ENCODE peak calls at places on chromosomes 2 and 18, in ten cellular contexts. One of them, this sample, is unnamed. For H3K4me1, the result is how much of the 10 kb centered on the place peaks cover.

GRCh38 chr2:196954001-196954400 is 27.5 kb upstream of the PGAP1 start:
- DNase-seq in HCT116: no peak
- DNase-seq in NT2/D1: no peak
- DNase-seq in naive thymus-derived CD4-positive, alpha-beta T cell: no peak
- DNase-seq in left ventricle myocardium inferior: no peak
- DNase-seq in astrocyte: no peak
- DNase-seq in endothelial cell of umbilical vein: no peak
- DNase-seq in HAP-1: peak
- DNase-seq in sigmoid colon: no peak
- DNase-seq in CD4-positive, alpha-beta memory T cell: no peak
- DNase-seq in this sample: no peak

GRCh38 chr18:44740000-44740399 is 59.3 kb downstream of the SETBP1 start:
- DNase-seq in HCT116: no peak
- DNase-seq in NT2/D1: no peak
- DNase-seq in naive thymus-derived CD4-positive, alpha-beta T cell: no peak
- DNase-seq in left ventricle myocardium inferior: no peak
- DNase-seq in astrocyte: no peak
- DNase-seq in endothelial cell of umbilical vein: no peak
- DNase-seq in HAP-1: no peak
- DNase-seq in sigmoid colon: no peak
- DNase-seq in CD4-positive, alpha-beta memory T cell: no peak
- DNase-seq in this sample: no peak

GRCh38 chr2:169162613-169163012 is 93.2 kb downstream of the DHRS9 start:
- DNase-seq in HCT116: no peak
- DNase-seq in NT2/D1: no peak
- DNase-seq in naive thymus-derived CD4-positive, alpha-beta T cell: no peak
- DNase-seq in left ventricle myocardium inferior: no peak
- DNase-seq in astrocyte: no peak
- DNase-seq in endothelial cell of umbilical vein: no peak
- DNase-seq in HAP-1: no peak
- DNase-seq in sigmoid colon: no peak
- DNase-seq in CD4-positive, alpha-beta memory T cell: no peak
- DNase-seq in this sample: no peak

GRCh38 chr2:236967499-236967783 is 118.2 kb upstream of the COPS8 start:
- DNase-seq in HCT116: no peak
- DNase-seq in NT2/D1: no peak
- DNase-seq in naive thymus-derived CD4-positive, alpha-beta T cell: no peak
- DNase-seq in left ventricle myocardium inferior: no peak
- DNase-seq in astrocyte: no peak
- DNase-seq in endothelial cell of umbilical vein: no peak
- DNase-seq in HAP-1: no peak
- DNase-seq in sigmoid colon: no peak
- DNase-seq in CD4-positive, alpha-beta memory T cell: no peak
- DNase-seq in this sample: no peak

GRCh38 chr18:9711361-9712129 is 3.4 kb downstream of the RAB31 start:
- DNase-seq in HCT116: no peak
- DNase-seq in NT2/D1: no peak
- DNase-seq in naive thymus-derived CD4-positive, alpha-beta T cell: no peak
- DNase-seq in left ventricle myocardium inferior: no peak
- DNase-seq in astrocyte: no peak
- DNase-seq in endothelial cell of umbilical vein: no peak
- DNase-seq in HAP-1: no peak
- DNase-seq in sigmoid colon: peak
- DNase-seq in CD4-positive, alpha-beta memory T cell: no peak
- DNase-seq in this sample: no peak

GRCh38 chr2:221197223-221197622 is 374.9 kb downstream of the EPHA4 start:
- DNase-seq in HCT116: no peak
- DNase-seq in NT2/D1: no peak
- DNase-seq in naive thymus-derived CD4-positive, alpha-beta T cell: no peak
- DNase-seq in left ventricle myocardium inferior: no peak
- DNase-seq in astrocyte: no peak
- DNase-seq in endothelial cell of umbilical vein: no peak
- DNase-seq in HAP-1: no peak
- DNase-seq in sigmoid colon: no peak
- DNase-seq in CD4-positive, alpha-beta memory T cell: no peak
- DNase-seq in this sample: no peak

GRCh38 chr2:58515827-58516574 is 274.9 kb upstream of the FANCL start:
- DNase-seq in HCT116: no peak
- DNase-seq in NT2/D1: no peak
- DNase-seq in naive thymus-derived CD4-positive, alpha-beta T cell: no peak
- DNase-seq in left ventricle myocardium inferior: no peak
- DNase-seq in astrocyte: no peak
- DNase-seq in endothelial cell of umbilical vein: no peak
- DNase-seq in HAP-1: no peak
- DNase-seq in sigmoid colon: no peak
- DNase-seq in CD4-positive, alpha-beta memory T cell: no peak
- DNase-seq in this sample: no peak

GRCh38 chr2:42046819-42047487 is 868 bp upstream of the PKDCC start:
- DNase-seq in HCT116: no peak
- DNase-seq in NT2/D1: peak
- DNase-seq in naive thymus-derived CD4-positive, alpha-beta T cell: no peak
- DNase-seq in left ventricle myocardium inferior: no peak
- DNase-seq in astrocyte: no peak
- DNase-seq in endothelial cell of umbilical vein: peak
- DNase-seq in HAP-1: peak
- DNase-seq in sigmoid colon: peak
- DNase-seq in CD4-positive, alpha-beta memory T cell: peak
- DNase-seq in this sample: no peak

DNA sequence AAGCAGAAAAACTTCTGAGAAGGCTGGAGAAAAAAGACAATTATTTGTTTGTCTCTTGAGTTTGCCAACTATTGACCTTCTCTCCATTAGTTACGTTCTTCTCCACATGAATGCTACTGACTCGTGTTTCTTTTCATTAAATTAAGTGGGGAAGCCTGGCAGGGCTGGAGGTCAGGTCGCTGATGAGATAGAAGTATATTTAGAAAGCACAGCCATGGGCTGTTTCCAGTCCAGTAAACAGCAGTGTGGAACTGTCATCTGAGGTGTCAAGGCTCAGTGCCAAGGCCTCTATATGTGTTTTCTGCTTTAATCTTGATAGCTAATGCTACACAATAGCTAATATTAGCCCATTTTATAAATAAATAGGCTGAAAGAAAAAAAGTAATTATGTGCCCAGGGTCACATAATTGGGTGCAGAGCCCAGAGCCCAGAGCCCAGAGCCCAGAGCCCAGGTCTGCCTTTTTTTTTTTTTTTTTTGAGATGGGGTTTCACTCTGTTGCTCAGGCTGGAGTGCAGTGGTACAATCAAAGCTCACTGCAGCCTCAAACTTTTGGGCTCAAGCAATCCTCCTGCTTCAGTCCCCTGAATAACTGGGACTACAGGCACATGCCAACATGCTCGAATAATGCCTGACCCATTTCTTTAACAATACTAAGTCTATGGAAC is 6.3 kb downstream of the MSGN1 start:
- DNase-seq in HCT116: no peak
- DNase-seq in NT2/D1: no peak
- DNase-seq in naive thymus-derived CD4-positive, alpha-beta T cell: no peak
- DNase-seq in left ventricle myocardium inferior: no peak
- DNase-seq in astrocyte: no peak
- DNase-seq in endothelial cell of umbilical vein: no peak
- DNase-seq in HAP-1: no peak
- DNase-seq in sigmoid colon: no peak
- DNase-seq in CD4-positive, alpha-beta memory T cell: no peak
- DNase-seq in this sample: no peak
- H3K4me1 ChIP-seq in HCT116: under half
- H3K4me1 ChIP-seq in NT2/D1: under half
- H3K4me1 ChIP-seq in naive thymus-derived CD4-positive, alpha-beta T cell: under half
- H3K4me1 ChIP-seq in left ventricle myocardium inferior: under half
- H3K4me1 ChIP-seq in astrocyte: under half
- H3K4me1 ChIP-seq in endothelial cell of umbilical vein: under half
- H3K4me1 ChIP-seq in HAP-1: under half
- H3K4me1 ChIP-seq in sigmoid colon: under half
- H3K4me1 ChIP-seq in CD4-positive, alpha-beta memory T cell: under half
- H3K4me1 ChIP-seq in this sample: under half

GRCh38 chr2:173948198-173948597 is 17.0 kb downstream of the SP3 start:
- DNase-seq in HCT116: no peak
- DNase-seq in NT2/D1: no peak
- DNase-seq in naive thymus-derived CD4-positive, alpha-beta T cell: no peak
- DNase-seq in left ventricle myocardium inferior: no peak
- DNase-seq in astrocyte: no peak
- DNase-seq in endothelial cell of umbilical vein: no peak
- DNase-seq in HAP-1: no peak
- DNase-seq in sigmoid colon: no peak
- DNase-seq in CD4-positive, alpha-beta memory T cell: no peak
- DNase-seq in this sample: no peak
- H3K4me1 ChIP-seq in HCT116: under half
- H3K4me1 ChIP-seq in NT2/D1: under half
- H3K4me1 ChIP-seq in naive thymus-derived CD4-positive, alpha-beta T cell: half or more
- H3K4me1 ChIP-seq in left ventricle myocardium inferior: half or more
- H3K4me1 ChIP-seq in astrocyte: under half
- H3K4me1 ChIP-seq in endothelial cell of umbilical vein: under half
- H3K4me1 ChIP-seq in HAP-1: under half
- H3K4me1 ChIP-seq in sigmoid colon: under half
- H3K4me1 ChIP-seq in CD4-positive, alpha-beta memory T cell: half or more
- H3K4me1 ChIP-seq in this sample: half or more

GRCh38 chr18:48565105-48565504 is 26.3 kb downstream of the CTIF start:
- DNase-seq in HCT116: no peak
- DNase-seq in NT2/D1: no peak
- DNase-seq in naive thymus-derived CD4-positive, alpha-beta T cell: no peak
- DNase-seq in left ventricle myocardium inferior: no peak
- DNase-seq in astrocyte: no peak
- DNase-seq in endothelial cell of umbilical vein: peak
- DNase-seq in HAP-1: no peak
- DNase-seq in sigmoid colon: no peak
- DNase-seq in CD4-positive, alpha-beta memory T cell: no peak
- DNase-seq in this sample: no peak

GRCh38 chr18:48566588-48566987 is 27.8 kb downstream of the CTIF start:
- DNase-seq in HCT116: no peak
- DNase-seq in NT2/D1: no peak
- DNase-seq in naive thymus-derived CD4-positive, alpha-beta T cell: no peak
- DNase-seq in left ventricle myocardium inferior: no peak
- DNase-seq in astrocyte: no peak
- DNase-seq in endothelial cell of umbilical vein: no peak
- DNase-seq in HAP-1: no peak
- DNase-seq in sigmoid colon: no peak
- DNase-seq in CD4-positive, alpha-beta memory T cell: no peak
- DNase-seq in this sample: no peak

GRCh38 chr18:48563027-48563426 is 24.2 kb downstream of the CTIF start:
- DNase-seq in HCT116: no peak
- DNase-seq in NT2/D1: no peak
- DNase-seq in naive thymus-derived CD4-positive, alpha-beta T cell: no peak
- DNase-seq in left ventricle myocardium inferior: no peak
- DNase-seq in astrocyte: peak
- DNase-seq in endothelial cell of umbilical vein: peak
- DNase-seq in HAP-1: no peak
- DNase-seq in sigmoid colon: no peak
- DNase-seq in CD4-positive, alpha-beta memory T cell: no peak
- DNase-seq in this sample: no peak

GRCh38 chr18:48562075-48562474 is 23.2 kb downstream of the CTIF start:
- DNase-seq in HCT116: no peak
- DNase-seq in NT2/D1: no peak
- DNase-seq in naive thymus-derived CD4-positive, alpha-beta T cell: no peak
- DNase-seq in left ventricle myocardium inferior: no peak
- DNase-seq in astrocyte: no peak
- DNase-seq in endothelial cell of umbilical vein: peak
- DNase-seq in HAP-1: no peak
- DNase-seq in sigmoid colon: no peak
- DNase-seq in CD4-positive, alpha-beta memory T cell: no peak
- DNase-seq in this sample: no peak

GRCh38 chr18:48564139-48564538 is 25.3 kb downstream of the CTIF start:
- DNase-seq in HCT116: no peak
- DNase-seq in NT2/D1: no peak
- DNase-seq in naive thymus-derived CD4-positive, alpha-beta T cell: no peak
- DNase-seq in left ventricle myocardium inferior: no peak
- DNase-seq in astrocyte: no peak
- DNase-seq in endothelial cell of umbilical vein: no peak
- DNase-seq in HAP-1: no peak
- DNase-seq in sigmoid colon: no peak
- DNase-seq in CD4-positive, alpha-beta memory T cell: no peak
- DNase-seq in this sample: no peak
- H3K4me1 ChIP-seq in HCT116: under half
- H3K4me1 ChIP-seq in NT2/D1: under half
- H3K4me1 ChIP-seq in naive thymus-derived CD4-positive, alpha-beta T cell: under half
- H3K4me1 ChIP-seq in left ventricle myocardium inferior: half or more
- H3K4me1 ChIP-seq in astrocyte: under half
- H3K4me1 ChIP-seq in endothelial cell of umbilical vein: under half
- H3K4me1 ChIP-seq in HAP-1: under half
- H3K4me1 ChIP-seq in sigmoid colon: under half
- H3K4me1 ChIP-seq in CD4-positive, alpha-beta memory T cell: under half
- H3K4me1 ChIP-seq in this sample: under half

GRCh38 chr2:226796840-226797288 is 2.8 kb downstream of the IRS1 start:
- DNase-seq in HCT116: no peak
- DNase-seq in NT2/D1: no peak
- DNase-seq in naive thymus-derived CD4-positive, alpha-beta T cell: no peak
- DNase-seq in left ventricle myocardium inferior: peak
- DNase-seq in astrocyte: no peak
- DNase-seq in endothelial cell of umbilical vein: no peak
- DNase-seq in HAP-1: no peak
- DNase-seq in sigmoid colon: peak
- DNase-seq in CD4-positive, alpha-beta memory T cell: no peak
- DNase-seq in this sample: no peak

GRCh38 chr2:226794077-226794670 is 5.4 kb downstream of the IRS1 start:
- DNase-seq in HCT116: no peak
- DNase-seq in NT2/D1: no peak
- DNase-seq in naive thymus-derived CD4-positive, alpha-beta T cell: no peak
- DNase-seq in left ventricle myocardium inferior: no peak
- DNase-seq in astrocyte: no peak
- DNase-seq in endothelial cell of umbilical vein: no peak
- DNase-seq in HAP-1: no peak
- DNase-seq in sigmoid colon: no peak
- DNase-seq in CD4-positive, alpha-beta memory T cell: no peak
- DNase-seq in this sample: no peak

GRCh38 chr2:226794751-226795171 is 4.9 kb downstream of the IRS1 start:
- DNase-seq in HCT116: no peak
- DNase-seq in NT2/D1: no peak
- DNase-seq in naive thymus-derived CD4-positive, alpha-beta T cell: no peak
- DNase-seq in left ventricle myocardium inferior: no peak
- DNase-seq in astrocyte: peak
- DNase-seq in endothelial cell of umbilical vein: no peak
- DNase-seq in HAP-1: peak
- DNase-seq in sigmoid colon: no peak
- DNase-seq in CD4-positive, alpha-beta memory T cell: no peak
- DNase-seq in this sample: no peak

GRCh38 chr2:226796012-226796839 is 3.4 kb downstream of the IRS1 start:
- DNase-seq in HCT116: no peak
- DNase-seq in NT2/D1: no peak
- DNase-seq in naive thymus-derived CD4-positive, alpha-beta T cell: no peak
- DNase-seq in left ventricle myocardium inferior: peak
- DNase-seq in astrocyte: no peak
- DNase-seq in endothelial cell of umbilical vein: no peak
- DNase-seq in HAP-1: no peak
- DNase-seq in sigmoid colon: peak
- DNase-seq in CD4-positive, alpha-beta memory T cell: no peak
- DNase-seq in this sample: no peak

DNA sequence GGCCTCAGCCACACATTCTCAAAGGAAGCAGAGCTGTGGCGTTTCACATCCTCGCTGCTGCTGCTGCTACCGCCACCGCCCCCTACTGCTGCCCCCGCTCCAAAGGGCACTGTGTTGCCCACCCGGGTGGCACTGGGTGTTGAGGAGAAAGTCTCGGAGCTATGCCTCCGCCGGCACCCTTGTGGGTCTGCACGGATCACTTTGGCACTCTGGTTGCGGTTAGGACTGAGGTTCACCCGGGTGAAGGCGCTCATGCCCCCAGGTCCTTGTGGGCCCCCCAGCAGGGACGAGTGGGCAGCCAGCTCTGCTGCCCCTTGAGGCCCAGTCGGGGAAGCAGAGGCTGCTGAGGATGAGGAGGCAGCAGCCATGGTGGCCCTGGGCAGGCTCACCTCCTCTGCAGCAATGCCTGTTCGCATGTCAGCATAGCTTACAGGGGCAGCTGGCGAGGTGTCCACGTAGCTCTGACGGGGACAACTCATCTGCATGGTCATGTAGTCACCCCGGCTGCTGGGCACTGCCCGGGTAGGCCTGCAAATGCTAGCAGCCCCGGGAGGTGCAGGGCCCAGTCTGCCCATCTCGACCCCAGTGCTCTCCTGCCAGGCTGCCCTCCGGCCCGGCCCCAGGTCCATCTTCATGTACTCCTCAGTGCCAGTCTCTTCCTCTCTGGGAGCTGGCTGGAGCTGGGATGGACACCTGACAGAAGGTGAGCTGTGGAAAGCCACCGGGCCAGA is 4.2 kb downstream of the IRS1 start:
- DNase-seq in HCT116: no peak
- DNase-seq in NT2/D1: no peak
- DNase-seq in naive thymus-derived CD4-positive, alpha-beta T cell: no peak
- DNase-seq in left ventricle myocardium inferior: no peak
- DNase-seq in astrocyte: no peak
- DNase-seq in endothelial cell of umbilical vein: no peak
- DNase-seq in HAP-1: no peak
- DNase-seq in sigmoid colon: peak
- DNase-seq in CD4-positive, alpha-beta memory T cell: no peak
- DNase-seq in this sample: peak
- H3K4me1 ChIP-seq in HCT116: under half
- H3K4me1 ChIP-seq in NT2/D1: under half
- H3K4me1 ChIP-seq in naive thymus-derived CD4-positive, alpha-beta T cell: under half
- H3K4me1 ChIP-seq in left ventricle myocardium inferior: half or more
- H3K4me1 ChIP-seq in astrocyte: half or more
- H3K4me1 ChIP-seq in endothelial cell of umbilical vein: under half
- H3K4me1 ChIP-seq in HAP-1: under half
- H3K4me1 ChIP-seq in sigmoid colon: under half
- H3K4me1 ChIP-seq in CD4-positive, alpha-beta memory T cell: under half
- H3K4me1 ChIP-seq in this sample: under half

This sample was measured in CD8-positive, alpha-beta T cell.